ENCODE peak calls at places on chromosomes 16 and 17, in seven cellular contexts. B is AG08395; F is effector memory CD4-positive, alpha-beta T cell; Z is thoracic aorta; L is NCI-H510A treated with DMSO at 0.1 percent for 48 hours; D is Kasumi-1; A is gastrocnemius medialis. V is an unnamed sample.

GRCh38 chr16:74591914-74592650 is 14.8 kb downstream of the GLG1 start:
- DNase-seq in B (no peak), F (no peak), Z (no peak), L (no peak), D (no peak), A (no peak), V (no peak)

GRCh38 chr17:42842286-42842685 is 2.1 kb upstream of the AOC2 start:
- DNase-seq in B (peak; percentile 36), F (no peak), Z (no peak), L (no peak), D (no peak), A (no peak), V (no peak)

GRCh38 chr17:82929011-82929622 is 89.3 kb upstream of the ZNF750 start:
- DNase-seq in B (no peak), F (no peak), Z (no peak), L (no peak), D (no peak), A (no peak), V (no peak)

GRCh38 chr16:69564845-69565610 is 738 bp upstream of the NFAT5 start:
- DNase-seq in B (no peak), F (no peak), Z (no peak), L (no peak), D (no peak), A (no peak), V (peak; percentile 38)

GRCh38 chr16:14378684-14379467 is 251.2 kb downstream of the PARN start:
- DNase-seq in B (peak; percentile 53), F (no peak), Z (no peak), L (no peak), D (no peak), A (no peak), V (peak; percentile 69)

GRCh38 chr17:72116692-72117469 is 3.9 kb upstream of the SOX9 start:
- DNase-seq in B (no peak), F (no peak), Z (no peak), L (no peak), D (no peak), A (no peak), V (peak; percentile 43)

GRCh38 chr16:8182761-8183160 is 407.6 kb downstream of the TMEM114 start:
- DNase-seq in B (no peak), F (no peak), Z (no peak), L (no peak), D (no peak), A (no peak), V (no peak)

GRCh38 chr17:30153463-30153862 is 36.8 kb downstream of the NSRP1 start:
- DNase-seq in B (no peak), F (no peak), Z (no peak), L (no peak), D (no peak), A (no peak), V (no peak)

GRCh38 chr16:79970551-79971236 is 370.2 kb upstream of the MAF start:
- DNase-seq in B (no peak), F (no peak), Z (no peak), L (no peak), D (no peak), A (peak; percentile 71), V (peak; percentile 12)

GRCh38 chr17:38861399-38861843 is 7.9 kb upstream of the RPL23 start:
- DNase-seq in B (no peak), F (no peak), Z (no peak), L (no peak), D (no peak), A (no peak), V (no peak)

GRCh38 chr17:59361916-59362810 is 30.7 kb downstream of the YPEL2 start:
- DNase-seq in B (peak; percentile 74), F (no peak), Z (no peak), L (peak; percentile 25), D (peak; percentile 26), A (no peak), V (peak; percentile 88)

GRCh38 chr16:85157813-85158701 is 45.8 kb upstream of the CIBAR2 start:
- DNase-seq in B (peak; percentile 45), F (no peak), Z (no peak), L (peak; percentile 56), D (no peak), A (no peak), V (no peak)

GRCh38 chr17:51365090-51365489 is 104.7 kb downstream of the UTP18 start:
- DNase-seq in B (no peak), F (no peak), Z (no peak), L (no peak), D (no peak), A (no peak), V (no peak)

GRCh38 chr17:10626378-10626777 is 30.7 kb downstream of the MYH3 start:
- DNase-seq in B (no peak), F (no peak), Z (no peak), L (no peak), D (no peak), A (no peak), V (no peak)

GRCh38 chr16:53950677-53951076 is 246.7 kb downstream of the FTO start:
- DNase-seq in B (no peak), F (no peak), Z (no peak), L (peak; percentile 88), D (no peak), A (no peak), V (no peak)

GRCh38 chr17:28335959-28336871 is 654 bp downstream of the TNFAIP1 start:
- DNase-seq in B (peak; percentile 81), F (no peak), Z (no peak), L (peak; percentile 66), D (peak; percentile 21), A (no peak), V (peak; percentile 90)

GRCh38 chr16:89395150-89396142 is 94.9 kb downstream of the ANKRD11 start:
- DNase-seq in B (peak; percentile 99), F (no peak), Z (peak; percentile 83), L (peak; percentile 26), D (no peak), A (peak; percentile 93), V (peak; percentile 98)

GRCh38 chr17:29210879-29211278 is 30.7 kb upstream of the MYO18A start:
- DNase-seq in B (peak; percentile 13), F (no peak), Z (no peak), L (no peak), D (no peak), A (no peak), V (peak; percentile 10)

GRCh38 chr17:72176902-72177660 is 56.3 kb downstream of the SOX9 start:
- DNase-seq in B (no peak), F (no peak), Z (no peak), L (peak; percentile 65), D (no peak), A (no peak), V (peak; percentile 14)

GRCh38 chr16:13999071-13999894 is 71.8 kb upstream of the MRTFB start:
- DNase-seq in B (no peak), F (no peak), Z (no peak), L (no peak), D (no peak), A (no peak), V (no peak)

GRCh38 chr17:19386974-19387920 is at the start of gene MFAP4:
- DNase-seq in B (peak; percentile 86), F (no peak), Z (no peak), L (no peak), D (peak; percentile 67), A (peak; percentile 58), V (peak; percentile 95)

GRCh38 chr16:58814348-58814801 is 80.3 kb upstream of the GOT2 start:
- DNase-seq in B (peak; percentile 74), F (peak; percentile 8), Z (no peak), L (peak; percentile 48), D (peak; percentile 48), A (peak; percentile 15), V (peak; percentile 77)

GRCh38 chr16:74740795-74741304 is 33.8 kb downstream of the FA2H start:
- DNase-seq in B (peak; percentile 31), F (no peak), Z (no peak), L (no peak), D (no peak), A (no peak), V (no peak)

GRCh38 chr17:10127819-10128375 is 70.5 kb downstream of the GAS7 start:
- DNase-seq in B (peak; percentile 91), F (no peak), Z (peak; percentile 28), L (no peak), D (peak; percentile 58), A (peak; percentile 77), V (peak; percentile 98)

GRCh38 chr16:86664518-86665318 is 86.4 kb downstream of the FOXL1 start:
- DNase-seq in B (peak; percentile 83), F (no peak), Z (no peak), L (no peak), D (no peak), A (peak; percentile 56), V (peak; percentile 83)

GRCh38 chr16:2339521-2340484 is 725 bp downstream of the ABCA3 start:
- DNase-seq in B (peak; percentile 10), F (no peak), Z (no peak), L (no peak), D (no peak), A (peak; percentile 25), V (peak; percentile 66)

GRCh38 chr17:75996665-75997590 is 3.7 kb upstream of the CDK3 start:
- DNase-seq in B (peak; percentile 59), F (peak; percentile 38), Z (no peak), L (no peak), D (peak; percentile 99), A (no peak), V (peak; percentile 47)

GRCh38 chr17:40086150-40087044 is 14.0 kb downstream of the NR1D1 start:
- DNase-seq in B (peak; percentile 57), F (no peak), Z (no peak), L (no peak), D (peak; percentile 39), A (peak; percentile 62), V (peak; percentile 70)

GRCh38 chr17:41692722-41693521 is 4.2 kb downstream of the EIF1 start:
- DNase-seq in B (no peak), F (no peak), Z (no peak), L (no peak), D (no peak), A (no peak), V (peak; percentile 19)

GRCh38 chr16:89193021-89193575 is 7.2 kb downstream of the SLC22A31 start:
- DNase-seq in B (peak; percentile 71), F (no peak), Z (no peak), L (no peak), D (peak; percentile 81), A (no peak), V (no peak)

GRCh38 chr17:69430488-69430887 is 16.0 kb downstream of the MAP2K6 start:
- DNase-seq in B (no peak), F (no peak), Z (no peak), L (peak; percentile 86), D (no peak), A (no peak), V (no peak)

GRCh38 chr16:20744922-20745440 is 3.4 kb upstream of the THUMPD1 start:
- DNase-seq in B (no peak), F (no peak), Z (no peak), L (no peak), D (no peak), A (no peak), V (no peak)

GRCh38 chr16:77213542-77214108 is 14.4 kb downstream of the SYCE1L start:
- DNase-seq in B (peak; percentile 77), F (no peak), Z (no peak), L (no peak), D (no peak), A (no peak), V (peak; percentile 31)

GRCh38 chr17:44381810-44382209 is 7.6 kb downstream of the ITGA2B start:
- DNase-seq in B (no peak), F (no peak), Z (no peak), L (no peak), D (no peak), A (no peak), V (no peak)

GRCh38 chr16:28531777-28532744 is 6.7 kb downstream of the NUPR1 start:
- DNase-seq in B (peak; percentile 51), F (no peak), Z (peak; percentile 28), L (peak; percentile 20), D (no peak), A (peak; percentile 94), V (peak; percentile 61)

GRCh38 chr17:5562172-5562571 is 22.1 kb downstream of the NLRP1 start:
- DNase-seq in B (no peak), F (no peak), Z (no peak), L (no peak), D (no peak), A (no peak), V (no peak)

GRCh38 chr17:3506054-3506453 is 30.3 kb downstream of the ASPA start:
- DNase-seq in B (no peak), F (no peak), Z (no peak), L (no peak), D (no peak), A (no peak), V (no peak)

GRCh38 chr16:50354629-50355456 is 13.9 kb downstream of the BRD7 start:
- DNase-seq in B (peak; percentile 45), F (no peak), Z (no peak), L (peak; percentile 54), D (peak; percentile 56), A (no peak), V (peak; percentile 71)

V was measured in adipocyte.